ENCODE peak calls at places on chromosome 17, in six cellular contexts. X is tibial nerve, J is SK-N-SH, A is H1, S is sigmoid colon, K is ovary. B is an unnamed sample.
A peak's percentile ranks its signal among the peaks of the same experiment; 100 is the strongest.

GRCh38 chr17:43383826-43384475 is 14.8 kb upstream of the ARL4D start:
- DNase-seq in X (no peak), J (no peak), A (no peak), S (no peak), K (no peak), B (no peak)

GRCh38 chr17:81008140-81008539 is 16.5 kb downstream of the CHMP6 start:
- DNase-seq in X (no peak), J (no peak), A (no peak), S (no peak), K (no peak), B (no peak)

GRCh38 chr17:31492880-31493655 is 101.6 kb downstream of the RAB11FIP4 start:
- DNase-seq in X (peak; percentile 38), J (no peak), A (no peak), S (no peak), K (no peak), B (peak; percentile 43)

GRCh38 chr17:71440513-71440912 is 680.3 kb upstream of the SOX9 start:
- DNase-seq in X (no peak), J (no peak), A (no peak), S (no peak), K (no peak), B (no peak)

GRCh38 chr17:72503556-72503955 is 382.7 kb downstream of the SOX9 start:
- DNase-seq in X (no peak), J (no peak), A (no peak), S (no peak), K (no peak), B (no peak)

GRCh38 chr17:82489117-82489516 is 30.4 kb upstream of the FOXK2 start:
- DNase-seq in X (peak; percentile 32), J (no peak), A (no peak), S (peak; percentile 70), K (no peak), B (no peak)

GRCh38 chr17:82846061-82846691 is 6.4 kb upstream of the ZNF750 start:
- DNase-seq in X (no peak), J (no peak), A (no peak), S (peak; percentile 55), K (no peak), B (no peak)

GRCh38 chr17:81641825-81642489 is 5.0 kb downstream of the TSPAN10 start:
- DNase-seq in X (no peak), J (no peak), A (no peak), S (no peak), K (no peak), B (no peak)

GRCh38 chr17:12973496-12974318 is 44.1 kb downstream of the ELAC2 start:
- DNase-seq in X (no peak), J (no peak), A (peak; percentile 66), S (no peak), K (peak; percentile 36), B (no peak)

GRCh38 chr17:31517524-31517923 is 126.0 kb downstream of the RAB11FIP4 start:
- DNase-seq in X (no peak), J (peak; percentile 80), A (peak; percentile 73), S (no peak), K (no peak), B (no peak)

GRCh38 chr17:58413684-58414083 is 3.6 kb downstream of the RNF43 start:
- DNase-seq in X (no peak), J (no peak), A (no peak), S (no peak), K (no peak), B (no peak)

GRCh38 chr17:57603978-57604377 is 141.1 kb downstream of the CCDC182 start:
- DNase-seq in X (no peak), J (no peak), A (no peak), S (no peak), K (no peak), B (peak; percentile 63)

GRCh38 chr17:78255953-78256704 is 24.7 kb downstream of the TMEM235 start:
- DNase-seq in X (no peak), J (no peak), A (no peak), S (no peak), K (peak; percentile 33), B (no peak)

DNA sequence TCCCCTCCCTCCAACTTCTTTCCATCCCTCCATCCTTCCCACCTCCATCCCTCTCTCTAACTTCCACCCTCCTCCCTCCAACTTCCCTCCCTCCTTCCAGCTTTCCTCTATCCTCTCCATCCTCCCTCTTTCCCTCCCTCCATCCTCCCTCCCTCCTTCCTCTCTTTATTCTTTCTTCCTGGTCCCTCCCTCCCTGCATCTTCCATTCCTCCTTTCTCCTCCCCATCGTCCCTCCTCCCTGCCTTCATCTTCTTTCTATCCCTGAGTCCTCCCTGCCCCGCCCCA is 11.8 kb downstream of the CACNG4 start:
- DNase-seq in X (no peak), J (no peak), A (no peak), S (no peak), K (no peak), B (no peak)
- H3K27me3 ChIP-seq in X (peaks cover 29% of the 10 kb centered on the region), J (no peaks in the 10 kb centered on the region), A (no peaks in the 10 kb centered on the region), S (peaks cover 8% of the 10 kb centered on the region), K (no peaks in the 10 kb centered on the region), B (no peaks in the 10 kb centered on the region)

GRCh38 chr17:1563786-1564613 is 1.4 kb upstream of the PITPNA start:
- DNase-seq in X (no peak), J (no peak), A (no peak), S (no peak), K (peak; percentile 31), B (no peak)
- TF ChIP-seq EP300 in X (no peak), J (no peak), A (no peak), S (no peak), K (no peak), B (no peak)

GRCh38 chr17:36934144-36934758 is 3.0 kb upstream of the LHX1 start:
- DNase-seq in X (no peak), J (peak; percentile 68), A (peak; percentile 81), S (no peak), K (no peak), B (no peak)

GRCh38 chr17:36934759-36935630 is 2.3 kb upstream of the LHX1 start:
- DNase-seq in X (no peak), J (peak; percentile 84), A (peak; percentile 85), S (no peak), K (no peak), B (no peak)

GRCh38 chr17:36937001-36937960 is at the start of gene LHX1:
- DNase-seq in X (no peak), J (peak; percentile 65), A (peak; percentile 76), S (no peak), K (no peak), B (no peak)

GRCh38 chr17:36936455-36936934 is 780 bp upstream of the LHX1 start:
- DNase-seq in X (no peak), J (peak; percentile 84), A (peak; percentile 95), S (no peak), K (no peak), B (no peak)

DNA sequence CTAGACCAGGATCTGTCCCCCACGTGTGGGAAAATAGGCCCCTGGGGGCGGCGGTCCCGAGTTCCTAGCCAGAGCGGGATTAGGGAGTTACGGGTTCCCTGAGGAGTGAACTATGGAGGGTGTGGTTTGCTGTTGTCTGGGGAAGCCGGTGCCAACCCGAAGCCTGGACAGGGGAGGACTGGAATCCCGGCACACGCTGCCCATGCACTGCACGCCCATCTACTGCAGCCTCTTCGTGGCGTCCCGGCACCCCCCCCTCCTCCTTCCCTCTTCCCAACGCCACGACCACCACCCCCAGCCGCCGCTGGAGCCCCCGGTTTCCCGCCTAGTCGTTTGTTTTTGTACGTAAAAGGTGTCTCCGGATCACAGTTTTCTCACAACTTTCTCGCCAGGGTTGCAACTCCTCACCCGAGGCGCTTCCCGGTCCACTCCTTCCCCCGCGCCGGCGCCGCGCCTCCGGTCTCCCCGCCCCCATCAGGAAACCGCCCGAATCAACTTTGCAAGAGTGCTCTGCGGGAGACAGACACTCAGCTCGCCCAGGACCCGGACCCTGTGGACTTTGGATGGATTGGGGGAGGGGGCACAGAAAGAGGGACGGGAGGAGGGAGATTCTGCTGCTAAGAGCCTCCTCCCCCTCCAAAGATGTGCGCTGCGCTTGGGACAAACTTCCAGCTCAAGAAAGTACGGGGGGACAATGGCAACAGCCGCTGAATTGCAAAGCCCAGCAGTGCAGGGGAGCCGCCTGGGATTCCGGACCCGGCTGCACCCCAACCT is 1.4 kb upstream of the LHX1 start:
- DNase-seq in X (no peak), J (peak; percentile 60), A (peak; percentile 83), S (no peak), K (no peak), B (no peak)
- H3K4me1 ChIP-seq in X (no peaks in the 10 kb centered on the region), J (peaks cover 29% of the 10 kb centered on the region), A (peaks cover 2% of the 10 kb centered on the region), S (no peaks in the 10 kb centered on the region), K (peaks cover 16% of the 10 kb centered on the region), B (peaks cover 92% of the 10 kb centered on the region)

GRCh38 chr17:37735165-37735564 is 9.7 kb downstream of the HNF1B start:
- DNase-seq in X (no peak), J (no peak), A (no peak), S (no peak), K (no peak), B (no peak)

GRCh38 chr17:37736428-37736827 is 8.4 kb downstream of the HNF1B start:
- DNase-seq in X (no peak), J (no peak), A (no peak), S (no peak), K (no peak), B (no peak)

GRCh38 chr17:37740861-37741260 is 4.0 kb downstream of the HNF1B start:
- DNase-seq in X (no peak), J (no peak), A (no peak), S (no peak), K (no peak), B (no peak)

GRCh38 chr17:37737081-37737480 is 7.8 kb downstream of the HNF1B start:
- DNase-seq in X (no peak), J (no peak), A (no peak), S (no peak), K (no peak), B (no peak)

GRCh38 chr17:37737971-37738370 is 6.9 kb downstream of the HNF1B start:
- DNase-seq in X (no peak), J (no peak), A (no peak), S (no peak), K (no peak), B (no peak)
- H3K27me3 ChIP-seq in X (peaks cover 82% of the 10 kb centered on the region), J (peaks cover 39% of the 10 kb centered on the region), A (peaks cover 61% of the 10 kb centered on the region), S (peaks cover 81% of the 10 kb centered on the region), K (no peaks in the 10 kb centered on the region), B (peaks cover 26% of the 10 kb centered on the region)

DNA sequence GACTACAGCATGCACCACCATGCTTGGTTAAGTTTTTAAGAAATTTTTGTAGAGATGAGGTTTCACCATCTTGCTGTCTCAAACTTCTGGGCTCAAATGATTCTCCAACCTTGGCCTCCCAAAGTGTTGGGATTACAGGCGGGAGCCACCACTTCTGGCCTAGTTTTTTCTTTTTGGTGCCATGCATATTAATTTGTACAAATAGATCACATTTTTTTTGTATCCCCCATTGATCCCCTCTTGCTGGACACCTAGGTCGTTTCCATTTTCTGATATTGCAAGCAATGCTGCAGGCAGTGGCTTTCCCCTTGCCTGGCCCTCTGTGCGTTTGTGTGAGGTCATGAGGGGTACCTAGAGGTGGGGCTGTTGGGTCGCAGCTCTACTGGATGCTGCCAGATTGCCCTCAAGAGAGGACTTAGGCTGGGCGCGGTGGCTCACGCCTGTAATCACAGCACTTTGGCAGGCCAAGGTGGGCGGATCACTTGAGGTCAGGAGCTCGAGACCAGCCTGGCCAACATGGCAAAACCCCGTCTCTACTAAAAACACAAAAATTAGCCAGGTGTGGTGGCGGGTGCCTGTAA is 23.8 kb downstream of the RAP1GAP2 start:
- DNase-seq in X (no peak), J (no peak), A (no peak), S (no peak), K (no peak), B (no peak)
- TF ChIP-seq EP300 in X (no peak), J (no peak), A (no peak), S (no peak), K (no peak), B (no peak)

DNA sequence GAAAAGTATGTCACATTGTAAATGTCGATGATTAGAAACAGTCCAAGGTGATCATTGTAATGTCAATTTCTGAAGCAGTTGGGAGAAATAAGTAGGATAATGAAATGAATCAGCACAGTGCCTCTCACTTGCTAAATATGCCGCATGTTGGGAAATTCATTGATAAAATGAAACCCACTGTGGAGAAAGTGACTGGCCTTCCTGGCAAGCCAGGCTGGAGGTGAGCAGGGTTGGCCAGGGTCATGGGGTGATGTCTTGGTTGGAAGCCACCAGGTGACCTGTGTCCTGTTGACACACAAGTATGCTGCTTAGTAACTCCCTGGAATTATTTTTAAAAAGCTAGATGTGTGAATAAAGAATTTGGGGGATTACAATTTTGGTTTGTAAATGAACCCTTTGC is 14.9 kb upstream of the WNT9B start:
- DNase-seq in X (no peak), J (no peak), A (no peak), S (no peak), K (no peak), B (no peak)
- H3K4me1 ChIP-seq in X (no peaks in the 10 kb centered on the region), J (peaks cover 9% of the 10 kb centered on the region), A (peaks cover 5% of the 10 kb centered on the region), S (no peaks in the 10 kb centered on the region), K (no peaks in the 10 kb centered on the region), B (no peaks in the 10 kb centered on the region)